ENCODE peak calls at places on chromosome 14, in nine cellular contexts. One of them, this sample, is unnamed.

GRCh38 chr14:68359862-68360552 is 432.9 kb downstream of the ZFP36L1 start:
- DNase-seq in kidney glomerular epithelial cell: no peak
- DNase-seq in stimulated activated CD4-positive, alpha-beta T cell treated with anti-CD3 and anti-CD28 coated beads, Interleukin-12 subunit alpha, Interleukin-12 subunit beta, amount 100 ng/mL, for 24 hours: peak
- DNase-seq in naive thymus-derived CD4-positive, alpha-beta T cell: no peak
- DNase-seq in tibial artery: peak
- DNase-seq in CD8-positive, alpha-beta T cell: no peak
- DNase-seq in stimulated activated CD8-positive, alpha-beta memory T cell treated with anti-CD3 and anti-CD28 coated beads, Interleukin-4, amount 100 ng/mL, for 24 hours: no peak
- DNase-seq in EL: peak
- DNase-seq in aorta: peak
- DNase-seq in this sample: no peak

GRCh38 chr14:99619873-99620834 is 16.1 kb upstream of the CCDC85C start:
- DNase-seq in kidney glomerular epithelial cell: no peak
- DNase-seq in stimulated activated CD8-positive, alpha-beta memory T cell treated with anti-CD3 and anti-CD28 coated beads, Interleukin-4, amount 100 ng/mL, for 24 hours: no peak
- DNase-seq in stimulated activated CD4-positive, alpha-beta T cell treated with anti-CD3 and anti-CD28 coated beads, Interleukin-12 subunit alpha, Interleukin-12 subunit beta, amount 100 ng/mL, for 24 hours: no peak
- DNase-seq in CD8-positive, alpha-beta T cell: no peak
- DNase-seq in naive thymus-derived CD4-positive, alpha-beta T cell: no peak
- DNase-seq in EL: peak
- DNase-seq in aorta: no peak
- DNase-seq in tibial artery: no peak
- DNase-seq in this sample: no peak

GRCh38 chr14:69611264-69612013 is at the start of gene SUSD6:
- DNase-seq in EL: peak
- DNase-seq in aorta: peak
- DNase-seq in stimulated activated CD8-positive, alpha-beta memory T cell treated with anti-CD3 and anti-CD28 coated beads, Interleukin-4, amount 100 ng/mL, for 24 hours: peak
- DNase-seq in kidney glomerular epithelial cell: peak
- DNase-seq in CD8-positive, alpha-beta T cell: peak
- DNase-seq in stimulated activated CD4-positive, alpha-beta T cell treated with anti-CD3 and anti-CD28 coated beads, Interleukin-12 subunit alpha, Interleukin-12 subunit beta, amount 100 ng/mL, for 24 hours: peak
- DNase-seq in naive thymus-derived CD4-positive, alpha-beta T cell: peak
- DNase-seq in tibial artery: peak
- DNase-seq in this sample: peak

GRCh38 chr14:86052868-86053267 is 522.9 kb downstream of the FLRT2 start:
- DNase-seq in kidney glomerular epithelial cell: no peak
- DNase-seq in tibial artery: no peak
- DNase-seq in aorta: no peak
- DNase-seq in EL: no peak
- DNase-seq in stimulated activated CD4-positive, alpha-beta T cell treated with anti-CD3 and anti-CD28 coated beads, Interleukin-12 subunit alpha, Interleukin-12 subunit beta, amount 100 ng/mL, for 24 hours: no peak
- DNase-seq in stimulated activated CD8-positive, alpha-beta memory T cell treated with anti-CD3 and anti-CD28 coated beads, Interleukin-4, amount 100 ng/mL, for 24 hours: no peak
- DNase-seq in CD8-positive, alpha-beta T cell: no peak
- DNase-seq in naive thymus-derived CD4-positive, alpha-beta T cell: no peak
- DNase-seq in this sample: no peak

GRCh38 chr14:102966681-102967505 is 44.4 kb downstream of the AMN start:
- DNase-seq in stimulated activated CD8-positive, alpha-beta memory T cell treated with anti-CD3 and anti-CD28 coated beads, Interleukin-4, amount 100 ng/mL, for 24 hours: no peak
- DNase-seq in CD8-positive, alpha-beta T cell: no peak
- DNase-seq in kidney glomerular epithelial cell: no peak
- DNase-seq in naive thymus-derived CD4-positive, alpha-beta T cell: no peak
- DNase-seq in tibial artery: no peak
- DNase-seq in stimulated activated CD4-positive, alpha-beta T cell treated with anti-CD3 and anti-CD28 coated beads, Interleukin-12 subunit alpha, Interleukin-12 subunit beta, amount 100 ng/mL, for 24 hours: no peak
- DNase-seq in aorta: peak
- DNase-seq in EL: no peak
- DNase-seq in this sample: no peak

GRCh38 chr14:95545769-95546168 is 10.9 kb downstream of the GLRX5 start:
- DNase-seq in tibial artery: no peak
- DNase-seq in naive thymus-derived CD4-positive, alpha-beta T cell: no peak
- DNase-seq in CD8-positive, alpha-beta T cell: no peak
- DNase-seq in stimulated activated CD8-positive, alpha-beta memory T cell treated with anti-CD3 and anti-CD28 coated beads, Interleukin-4, amount 100 ng/mL, for 24 hours: no peak
- DNase-seq in EL: peak
- DNase-seq in aorta: no peak
- DNase-seq in kidney glomerular epithelial cell: peak
- DNase-seq in stimulated activated CD4-positive, alpha-beta T cell treated with anti-CD3 and anti-CD28 coated beads, Interleukin-12 subunit alpha, Interleukin-12 subunit beta, amount 100 ng/mL, for 24 hours: no peak
- DNase-seq in this sample: no peak

GRCh38 chr14:51845811-51846210 is 14.6 kb upstream of the GNG2 start:
- DNase-seq in aorta: no peak
- DNase-seq in kidney glomerular epithelial cell: no peak
- DNase-seq in tibial artery: no peak
- DNase-seq in naive thymus-derived CD4-positive, alpha-beta T cell: no peak
- DNase-seq in stimulated activated CD8-positive, alpha-beta memory T cell treated with anti-CD3 and anti-CD28 coated beads, Interleukin-4, amount 100 ng/mL, for 24 hours: no peak
- DNase-seq in stimulated activated CD4-positive, alpha-beta T cell treated with anti-CD3 and anti-CD28 coated beads, Interleukin-12 subunit alpha, Interleukin-12 subunit beta, amount 100 ng/mL, for 24 hours: no peak
- DNase-seq in CD8-positive, alpha-beta T cell: no peak
- DNase-seq in EL: peak
- DNase-seq in this sample: no peak

GRCh38 chr14:33556382-33557121 is 394.3 kb downstream of the EGLN3 start:
- DNase-seq in naive thymus-derived CD4-positive, alpha-beta T cell: no peak
- DNase-seq in EL: peak
- DNase-seq in stimulated activated CD4-positive, alpha-beta T cell treated with anti-CD3 and anti-CD28 coated beads, Interleukin-12 subunit alpha, Interleukin-12 subunit beta, amount 100 ng/mL, for 24 hours: no peak
- DNase-seq in stimulated activated CD8-positive, alpha-beta memory T cell treated with anti-CD3 and anti-CD28 coated beads, Interleukin-4, amount 100 ng/mL, for 24 hours: no peak
- DNase-seq in kidney glomerular epithelial cell: peak
- DNase-seq in aorta: no peak
- DNase-seq in CD8-positive, alpha-beta T cell: no peak
- DNase-seq in tibial artery: no peak
- DNase-seq in this sample: no peak

GRCh38 chr14:58149196-58149595 is 2.8 kb downstream of the ARMH4 start:
- DNase-seq in tibial artery: no peak
- DNase-seq in EL: no peak
- DNase-seq in stimulated activated CD4-positive, alpha-beta T cell treated with anti-CD3 and anti-CD28 coated beads, Interleukin-12 subunit alpha, Interleukin-12 subunit beta, amount 100 ng/mL, for 24 hours: no peak
- DNase-seq in CD8-positive, alpha-beta T cell: no peak
- DNase-seq in stimulated activated CD8-positive, alpha-beta memory T cell treated with anti-CD3 and anti-CD28 coated beads, Interleukin-4, amount 100 ng/mL, for 24 hours: no peak
- DNase-seq in kidney glomerular epithelial cell: no peak
- DNase-seq in aorta: no peak
- DNase-seq in naive thymus-derived CD4-positive, alpha-beta T cell: no peak
- DNase-seq in this sample: no peak

GRCh38 chr14:96126783-96127271 is 77.8 kb upstream of the BDKRB2 start:
- DNase-seq in CD8-positive, alpha-beta T cell: no peak
- DNase-seq in naive thymus-derived CD4-positive, alpha-beta T cell: no peak
- DNase-seq in kidney glomerular epithelial cell: no peak
- DNase-seq in aorta: no peak
- DNase-seq in tibial artery: no peak
- DNase-seq in stimulated activated CD4-positive, alpha-beta T cell treated with anti-CD3 and anti-CD28 coated beads, Interleukin-12 subunit alpha, Interleukin-12 subunit beta, amount 100 ng/mL, for 24 hours: no peak
- DNase-seq in EL: no peak
- DNase-seq in stimulated activated CD8-positive, alpha-beta memory T cell treated with anti-CD3 and anti-CD28 coated beads, Interleukin-4, amount 100 ng/mL, for 24 hours: no peak
- DNase-seq in this sample: no peak

GRCh38 chr14:51643137-51643536 is 8.6 kb upstream of the FRMD6 start:
- DNase-seq in naive thymus-derived CD4-positive, alpha-beta T cell: no peak
- DNase-seq in kidney glomerular epithelial cell: peak
- DNase-seq in aorta: no peak
- DNase-seq in EL: peak
- DNase-seq in stimulated activated CD4-positive, alpha-beta T cell treated with anti-CD3 and anti-CD28 coated beads, Interleukin-12 subunit alpha, Interleukin-12 subunit beta, amount 100 ng/mL, for 24 hours: no peak
- DNase-seq in tibial artery: no peak
- DNase-seq in CD8-positive, alpha-beta T cell: no peak
- DNase-seq in stimulated activated CD8-positive, alpha-beta memory T cell treated with anti-CD3 and anti-CD28 coated beads, Interleukin-4, amount 100 ng/mL, for 24 hours: no peak
- DNase-seq in this sample: no peak

GRCh38 chr14:95677168-95677835 is 8.9 kb upstream of the TCL1B start:
- DNase-seq in CD8-positive, alpha-beta T cell: no peak
- DNase-seq in tibial artery: no peak
- DNase-seq in stimulated activated CD4-positive, alpha-beta T cell treated with anti-CD3 and anti-CD28 coated beads, Interleukin-12 subunit alpha, Interleukin-12 subunit beta, amount 100 ng/mL, for 24 hours: no peak
- DNase-seq in stimulated activated CD8-positive, alpha-beta memory T cell treated with anti-CD3 and anti-CD28 coated beads, Interleukin-4, amount 100 ng/mL, for 24 hours: no peak
- DNase-seq in kidney glomerular epithelial cell: no peak
- DNase-seq in aorta: no peak
- DNase-seq in naive thymus-derived CD4-positive, alpha-beta T cell: no peak
- DNase-seq in EL: no peak
- DNase-seq in this sample: no peak

GRCh38 chr14:59328410-59328809 is 136.8 kb downstream of the GPR135 start:
- DNase-seq in aorta: no peak
- DNase-seq in naive thymus-derived CD4-positive, alpha-beta T cell: no peak
- DNase-seq in CD8-positive, alpha-beta T cell: no peak
- DNase-seq in EL: peak
- DNase-seq in stimulated activated CD4-positive, alpha-beta T cell treated with anti-CD3 and anti-CD28 coated beads, Interleukin-12 subunit alpha, Interleukin-12 subunit beta, amount 100 ng/mL, for 24 hours: no peak
- DNase-seq in stimulated activated CD8-positive, alpha-beta memory T cell treated with anti-CD3 and anti-CD28 coated beads, Interleukin-4, amount 100 ng/mL, for 24 hours: no peak
- DNase-seq in kidney glomerular epithelial cell: no peak
- DNase-seq in tibial artery: no peak
- DNase-seq in this sample: no peak